ENCODE peak calls at places on chromosomes 6 and 20, in five cellular contexts. One of them, this sample, is unnamed.
A peak's percentile ranks its signal among the peaks of the same experiment; 100 is the strongest.

GRCh38 chr20:62571667-62572344 is 70.5 kb upstream of the SLCO4A1 start:
- DNase-seq in A549: peak; percentile 46
- DNase-seq in fibroblast of lung: no peak
- DNase-seq in mammary epithelial cell: no peak
- DNase-seq in neuronal stem cell: no peak
- DNase-seq in this sample: no peak

GRCh38 chr6:3874069-3874468 is 24.9 kb downstream of the FAM50B start:
- DNase-seq in neuronal stem cell: no peak
- DNase-seq in A549: no peak
- DNase-seq in mammary epithelial cell: no peak
- DNase-seq in fibroblast of lung: no peak
- DNase-seq in this sample: no peak

GRCh38 chr6:127900935-127901334 is at the start of gene THEMIS:
- DNase-seq in fibroblast of lung: no peak
- DNase-seq in mammary epithelial cell: no peak
- DNase-seq in neuronal stem cell: no peak
- DNase-seq in A549: no peak
- DNase-seq in this sample: no peak

GRCh38 chr20:57450419-57450818 is 59.2 kb downstream of the RBM38 start:
- DNase-seq in fibroblast of lung: peak; percentile 7
- DNase-seq in neuronal stem cell: no peak
- DNase-seq in A549: no peak
- DNase-seq in mammary epithelial cell: no peak
- DNase-seq in this sample: no peak

GRCh38 chr6:137852811-137853210 is 14.2 kb upstream of the TNFAIP3 start:
- DNase-seq in A549: no peak
- DNase-seq in mammary epithelial cell: no peak
- DNase-seq in fibroblast of lung: no peak
- DNase-seq in neuronal stem cell: no peak
- DNase-seq in this sample: no peak

GRCh38 chr6:133991096-133991593 is 38.1 kb downstream of the TBPL1 start:
- DNase-seq in neuronal stem cell: no peak
- DNase-seq in A549: peak; percentile 20
- DNase-seq in mammary epithelial cell: peak; percentile 48
- DNase-seq in fibroblast of lung: peak; percentile 83
- DNase-seq in this sample: peak; percentile 74

GRCh38 chr20:11686900-11687543 is 230.7 kb upstream of the BTBD3 start:
- DNase-seq in fibroblast of lung: peak; percentile 14
- DNase-seq in neuronal stem cell: peak; percentile 17
- DNase-seq in mammary epithelial cell: peak; percentile 21
- DNase-seq in A549: no peak
- DNase-seq in this sample: no peak

GRCh38 chr6:124882580-124883393 is 79.5 kb upstream of the RNF217 start:
- DNase-seq in neuronal stem cell: no peak
- DNase-seq in fibroblast of lung: peak; percentile 37
- DNase-seq in mammary epithelial cell: peak; percentile 26
- DNase-seq in A549: peak; percentile 61
- DNase-seq in this sample: peak; percentile 93

GRCh38 chr6:15504581-15505350 is 158.1 kb downstream of the DTNBP1 start:
- DNase-seq in neuronal stem cell: no peak
- DNase-seq in A549: no peak
- DNase-seq in mammary epithelial cell: peak; percentile 92
- DNase-seq in fibroblast of lung: peak; percentile 96
- DNase-seq in this sample: no peak

GRCh38 chr6:110628330-110628729 is 151.9 kb upstream of the SLC22A16 start:
- DNase-seq in A549: no peak
- DNase-seq in mammary epithelial cell: peak; percentile 69
- DNase-seq in neuronal stem cell: no peak
- DNase-seq in fibroblast of lung: peak; percentile 78
- DNase-seq in this sample: no peak

GRCh38 chr6:30213999-30214982 is 1.1 kb upstream of the TRIM26 start:
- DNase-seq in fibroblast of lung: peak; percentile 78
- DNase-seq in neuronal stem cell: peak; percentile 46
- DNase-seq in A549: peak; percentile 73
- DNase-seq in mammary epithelial cell: peak; percentile 66
- DNase-seq in this sample: peak; percentile 77

GRCh38 chr6:17102258-17102870 is 514 bp downstream of the STMND1 start:
- DNase-seq in fibroblast of lung: no peak
- DNase-seq in mammary epithelial cell: no peak
- DNase-seq in neuronal stem cell: no peak
- DNase-seq in A549: no peak
- DNase-seq in this sample: no peak

GRCh38 chr20:45373353-45374100 is 4.6 kb downstream of the TP53TG5 start:
- DNase-seq in A549: peak; percentile 84
- DNase-seq in fibroblast of lung: peak; percentile 59
- DNase-seq in neuronal stem cell: peak; percentile 63
- DNase-seq in mammary epithelial cell: peak; percentile 67
- DNase-seq in this sample: peak; percentile 57

GRCh38 chr6:10599046-10599445 is 77.9 kb downstream of the GCNT2 start:
- DNase-seq in neuronal stem cell: no peak
- DNase-seq in mammary epithelial cell: no peak
- DNase-seq in A549: no peak
- DNase-seq in fibroblast of lung: no peak
- DNase-seq in this sample: no peak

GRCh38 chr6:141809901-141810300 is 322.8 kb upstream of the GJE1 start:
- DNase-seq in mammary epithelial cell: no peak
- DNase-seq in A549: no peak
- DNase-seq in fibroblast of lung: peak; percentile 17
- DNase-seq in neuronal stem cell: no peak
- DNase-seq in this sample: no peak

GRCh38 chr6:134678436-134678889 is 271.4 kb downstream of the ALDH8A1 start:
- DNase-seq in neuronal stem cell: no peak
- DNase-seq in mammary epithelial cell: no peak
- DNase-seq in fibroblast of lung: peak; percentile 86
- DNase-seq in A549: peak; percentile 74
- DNase-seq in this sample: no peak

GRCh38 chr6:130557481-130558112 is 191.8 kb downstream of the TMEM200A start:
- DNase-seq in fibroblast of lung: no peak
- DNase-seq in A549: no peak
- DNase-seq in mammary epithelial cell: no peak
- DNase-seq in neuronal stem cell: no peak
- DNase-seq in this sample: no peak

GRCh38 chr6:14476793-14477531 is 359.4 kb downstream of the CD83 start:
- DNase-seq in A549: peak; percentile 94
- DNase-seq in mammary epithelial cell: no peak
- DNase-seq in neuronal stem cell: no peak
- DNase-seq in fibroblast of lung: peak; percentile 95
- DNase-seq in this sample: no peak

GRCh38 chr20:3041818-3042504 is 1.5 kb upstream of the GNRH2 start:
- DNase-seq in neuronal stem cell: no peak
- DNase-seq in A549: no peak
- DNase-seq in mammary epithelial cell: no peak
- DNase-seq in fibroblast of lung: peak; percentile 6
- DNase-seq in this sample: no peak

GRCh38 chr6:38212579-38212978 is 393.1 kb downstream of the ZFAND3 start:
- DNase-seq in mammary epithelial cell: no peak
- DNase-seq in fibroblast of lung: peak; percentile 39
- DNase-seq in A549: no peak
- DNase-seq in neuronal stem cell: peak; percentile 20
- DNase-seq in this sample: no peak

GRCh38 chr6:70903665-70904452 is 53.0 kb downstream of the B3GAT2 start:
- DNase-seq in fibroblast of lung: no peak
- DNase-seq in A549: no peak
- DNase-seq in mammary epithelial cell: no peak
- DNase-seq in neuronal stem cell: no peak
- DNase-seq in this sample: no peak

GRCh38 chr20:57711311-57711712 is 1.5 kb upstream of the PMEPA1 start:
- DNase-seq in mammary epithelial cell: no peak
- DNase-seq in A549: peak; percentile 55
- DNase-seq in neuronal stem cell: no peak
- DNase-seq in fibroblast of lung: no peak
- DNase-seq in this sample: no peak

GRCh38 chr6:30898750-30899360 is 9.2 kb upstream of the GTF2H4 start:
- DNase-seq in mammary epithelial cell: no peak
- DNase-seq in neuronal stem cell: no peak
- DNase-seq in A549: no peak
- DNase-seq in fibroblast of lung: no peak
- DNase-seq in this sample: no peak

GRCh38 chr20:63309261-63310071 is 16.5 kb downstream of the COL20A1 start:
- DNase-seq in fibroblast of lung: no peak
- DNase-seq in A549: peak; percentile 45
- DNase-seq in neuronal stem cell: peak; percentile 64
- DNase-seq in mammary epithelial cell: no peak
- DNase-seq in this sample: no peak

GRCh38 chr6:14337157-14337556 is 219.6 kb downstream of the CD83 start:
- DNase-seq in fibroblast of lung: no peak
- DNase-seq in A549: no peak
- DNase-seq in mammary epithelial cell: no peak
- DNase-seq in neuronal stem cell: no peak
- DNase-seq in this sample: no peak

GRCh38 chr6:73585566-73586415 is 65.0 kb upstream of the EEF1A1 start:
- DNase-seq in fibroblast of lung: peak; percentile 83
- DNase-seq in mammary epithelial cell: peak; percentile 63
- DNase-seq in A549: peak; percentile 81
- DNase-seq in neuronal stem cell: no peak
- DNase-seq in this sample: peak; percentile 88

GRCh38 chr20:43983359-43983758 is 68.7 kb downstream of the TOX2 start:
- DNase-seq in mammary epithelial cell: no peak
- DNase-seq in neuronal stem cell: no peak
- DNase-seq in fibroblast of lung: no peak
- DNase-seq in A549: peak; percentile 27
- DNase-seq in this sample: no peak

GRCh38 chr6:98976674-98977365 is 29.1 kb upstream of the FBXL4 start:
- DNase-seq in mammary epithelial cell: no peak
- DNase-seq in A549: no peak
- DNase-seq in neuronal stem cell: no peak
- DNase-seq in fibroblast of lung: no peak
- DNase-seq in this sample: no peak

DNA sequence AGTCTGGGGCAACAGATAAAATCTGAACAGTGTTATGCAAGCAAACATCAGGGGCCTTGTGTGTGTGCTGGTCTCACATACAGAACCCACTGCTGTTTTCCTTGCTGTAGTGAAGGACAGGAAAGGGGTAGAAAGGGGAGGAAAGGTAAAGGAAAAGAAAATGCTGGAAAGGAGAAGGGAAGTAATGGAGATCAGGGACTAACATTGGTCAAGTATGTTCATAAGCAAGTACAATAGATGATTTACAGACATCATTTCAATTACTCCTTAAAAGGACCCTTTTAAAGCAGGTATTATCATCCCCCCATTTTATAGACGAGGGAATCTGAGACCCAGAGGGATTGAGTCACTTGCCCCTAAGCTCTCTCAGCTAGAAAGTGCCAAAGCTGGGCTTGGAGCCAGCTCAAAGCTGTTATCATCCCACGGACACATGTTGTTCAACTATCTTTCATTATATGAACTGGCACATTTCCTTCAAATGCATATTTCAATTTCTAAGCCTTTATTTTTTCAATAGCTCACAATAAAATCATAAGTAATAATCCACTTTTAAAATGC is 182.2 kb upstream of the RAB32 start:
- DNase-seq in fibroblast of lung: peak; percentile 42
- DNase-seq in mammary epithelial cell: peak; percentile 6
- DNase-seq in A549: no peak
- DNase-seq in neuronal stem cell: no peak
- DNase-seq in this sample: no peak
- H3K4me2 ChIP-seq in fibroblast of lung: no peak overlapping the region
- H3K4me2 ChIP-seq in mammary epithelial cell: no peak overlapping the region
- H3K4me2 ChIP-seq in A549: peak overlapping the region; percentile 7
- H3K4me2 ChIP-seq in neuronal stem cell: no peak overlapping the region
- H3K4me2 ChIP-seq in this sample: no peak overlapping the region

DNA sequence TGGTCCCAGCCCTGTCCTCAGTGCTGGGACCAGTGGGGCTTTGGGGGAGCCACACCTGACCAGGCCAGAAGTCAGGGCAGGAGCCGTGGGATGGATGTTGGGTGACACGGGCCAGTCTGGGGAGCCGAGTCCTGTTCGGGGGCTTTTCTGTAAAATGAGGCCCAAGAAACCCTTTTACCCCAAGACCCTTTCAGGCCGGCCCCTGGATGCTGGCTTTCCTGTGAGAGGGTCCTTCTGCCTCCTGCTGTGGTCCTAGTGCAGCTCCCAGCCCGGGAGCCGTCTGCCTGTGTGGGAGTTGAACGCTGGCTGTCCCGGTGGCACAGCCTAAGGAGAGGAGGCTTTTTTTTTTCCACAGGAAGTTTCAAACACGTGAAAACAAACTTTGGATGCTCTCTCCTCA is 123.2 kb downstream of the TMEM242 start:
- DNase-seq in A549: no peak
- DNase-seq in mammary epithelial cell: no peak
- DNase-seq in neuronal stem cell: no peak
- DNase-seq in fibroblast of lung: no peak
- DNase-seq in this sample: no peak
- H3K4me2 ChIP-seq in A549: no peak overlapping the region
- H3K4me2 ChIP-seq in mammary epithelial cell: no peak overlapping the region
- H3K4me2 ChIP-seq in neuronal stem cell: no peak overlapping the region
- H3K4me2 ChIP-seq in fibroblast of lung: no peak overlapping the region
- H3K4me2 ChIP-seq in this sample: no peak overlapping the region

GRCh38 chr20:50608750-50609104 is 82.6 kb downstream of the RIPOR3 start:
- DNase-seq in mammary epithelial cell: no peak
- DNase-seq in neuronal stem cell: no peak
- DNase-seq in fibroblast of lung: no peak
- DNase-seq in A549: no peak
- DNase-seq in this sample: no peak

GRCh38 chr20:50605136-50605535 is 86.2 kb downstream of the RIPOR3 start:
- DNase-seq in fibroblast of lung: no peak
- DNase-seq in mammary epithelial cell: no peak
- DNase-seq in A549: no peak
- DNase-seq in neuronal stem cell: no peak
- DNase-seq in this sample: no peak

GRCh38 chr20:50607850-50608749 is 83.2 kb downstream of the RIPOR3 start:
- DNase-seq in A549: no peak
- DNase-seq in fibroblast of lung: no peak
- DNase-seq in neuronal stem cell: no peak
- DNase-seq in mammary epithelial cell: no peak
- DNase-seq in this sample: no peak

GRCh38 chr20:50609438-50609989 is 81.8 kb downstream of the RIPOR3 start:
- DNase-seq in mammary epithelial cell: no peak
- DNase-seq in neuronal stem cell: no peak
- DNase-seq in fibroblast of lung: no peak
- DNase-seq in A549: no peak
- DNase-seq in this sample: no peak

DNA sequence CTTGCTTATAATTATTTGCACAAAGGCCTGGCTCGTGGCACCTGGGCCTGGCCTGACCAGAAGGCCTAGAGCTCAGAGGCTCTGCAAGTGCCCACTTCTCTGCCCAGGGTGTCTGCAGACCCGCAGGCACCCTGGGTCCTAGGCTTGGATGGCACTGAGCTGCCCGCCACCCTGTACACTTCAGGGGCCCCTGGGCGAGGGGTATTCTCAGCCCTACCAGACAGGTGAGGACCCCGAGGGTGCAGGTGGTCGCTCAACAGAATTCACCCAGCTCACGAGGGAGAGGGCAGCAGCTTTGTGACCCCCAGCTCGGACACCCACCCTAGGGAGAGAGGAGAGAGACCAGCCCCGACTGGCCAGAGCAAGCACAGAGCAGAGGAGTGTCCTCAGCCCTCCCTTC is 83.9 kb downstream of the RIPOR3 start:
- DNase-seq in fibroblast of lung: no peak
- DNase-seq in neuronal stem cell: no peak
- DNase-seq in A549: no peak
- DNase-seq in mammary epithelial cell: no peak
- DNase-seq in this sample: no peak
- H3K4me2 ChIP-seq in fibroblast of lung: no peak overlapping the region
- H3K4me2 ChIP-seq in neuronal stem cell: no peak overlapping the region
- H3K4me2 ChIP-seq in A549: no peak overlapping the region
- H3K4me2 ChIP-seq in mammary epithelial cell: no peak overlapping the region
- H3K4me2 ChIP-seq in this sample: no peak overlapping the region

GRCh38 chr6:129440691-129441090 is 269.3 kb downstream of the ARHGAP18 start:
- DNase-seq in mammary epithelial cell: peak; percentile 19
- DNase-seq in fibroblast of lung: peak; percentile 74
- DNase-seq in neuronal stem cell: peak; percentile 39
- DNase-seq in A549: peak; percentile 5
- DNase-seq in this sample: no peak
- H3K4me2 ChIP-seq in mammary epithelial cell: no peak overlapping the region
- H3K4me2 ChIP-seq in fibroblast of lung: no peak overlapping the region
- H3K4me2 ChIP-seq in neuronal stem cell: no peak overlapping the region
- H3K4me2 ChIP-seq in A549: no peak overlapping the region
- H3K4me2 ChIP-seq in this sample: no peak overlapping the region

GRCh38 chr6:163413345-163414116 is 987 bp upstream of the QKI start:
- DNase-seq in mammary epithelial cell: peak; percentile 84
- DNase-seq in A549: peak; percentile 87
- DNase-seq in neuronal stem cell: peak; percentile 88
- DNase-seq in fibroblast of lung: peak; percentile 87
- DNase-seq in this sample: peak; percentile 76
- H3K4me2 ChIP-seq in mammary epithelial cell: peak overlapping the region; percentile 96
- H3K4me2 ChIP-seq in A549: peak overlapping the region; percentile 83
- H3K4me2 ChIP-seq in neuronal stem cell: peak overlapping the region; percentile 60
- H3K4me2 ChIP-seq in fibroblast of lung: peak overlapping the region; percentile 69
- H3K4me2 ChIP-seq in this sample: peak overlapping the region; percentile 85

This sample was measured in PC-9.